ENCODE peak calls at places on chromosomes 1 and 21, in five cellular contexts. One of them, this sample, is unnamed. For H3F3A, the result is how much of the 10 kb centered on the place peaks cover.

GRCh38 chr1:78401148-78401547 is 89.6 kb upstream of the PTGFR start:
- DNase-seq in PC-3: peak
- DNase-seq in neural progenitor cell: no peak
- DNase-seq in GM23248: no peak
- DNase-seq in GM23338: no peak
- DNase-seq in this sample: no peak

GRCh38 chr1:43077273-43077672 is 94.8 kb downstream of the EBNA1BP2 start:
- DNase-seq in GM23248: no peak
- DNase-seq in PC-3: no peak
- DNase-seq in GM23338: peak
- DNase-seq in neural progenitor cell: peak
- DNase-seq in this sample: no peak

GRCh38 chr1:239233626-239234025 is 152.7 kb upstream of the CHRM3 start:
- DNase-seq in GM23338: peak
- DNase-seq in GM23248: no peak
- DNase-seq in neural progenitor cell: no peak
- DNase-seq in PC-3: no peak
- DNase-seq in this sample: no peak

GRCh38 chr1:14314032-14314431 is 284.5 kb upstream of the KAZN start:
- DNase-seq in GM23248: no peak
- DNase-seq in PC-3: no peak
- DNase-seq in neural progenitor cell: no peak
- DNase-seq in GM23338: no peak
- DNase-seq in this sample: no peak

GRCh38 chr1:12745126-12745991 is 641 bp upstream of the CFAP107 start:
- DNase-seq in GM23248: peak
- DNase-seq in GM23338: no peak
- DNase-seq in PC-3: no peak
- DNase-seq in neural progenitor cell: no peak
- DNase-seq in this sample: no peak

GRCh38 chr1:60886793-60887331 is 195.5 kb upstream of the NFIA start:
- DNase-seq in neural progenitor cell: peak
- DNase-seq in GM23248: no peak
- DNase-seq in PC-3: no peak
- DNase-seq in GM23338: peak
- DNase-seq in this sample: no peak

GRCh38 chr1:219173758-219174671 is at the start of gene LYPLAL1:
- DNase-seq in neural progenitor cell: peak
- DNase-seq in PC-3: peak
- DNase-seq in GM23248: peak
- DNase-seq in GM23338: peak
- DNase-seq in this sample: peak

GRCh38 chr1:196933531-196934189 is 9.9 kb upstream of the CFHR2 start:
- DNase-seq in PC-3: no peak
- DNase-seq in GM23338: peak
- DNase-seq in GM23248: no peak
- DNase-seq in neural progenitor cell: no peak
- DNase-seq in this sample: no peak

GRCh38 chr1:175935166-175935565 is 191.8 kb upstream of the TNR start:
- DNase-seq in GM23338: no peak
- DNase-seq in GM23248: no peak
- DNase-seq in PC-3: no peak
- DNase-seq in neural progenitor cell: no peak
- DNase-seq in this sample: no peak

GRCh38 chr1:173669491-173669941 is at the start of gene ANKRD45:
- DNase-seq in neural progenitor cell: peak
- DNase-seq in PC-3: no peak
- DNase-seq in GM23338: peak
- DNase-seq in GM23248: peak
- DNase-seq in this sample: no peak

GRCh38 chr1:184052194-184052559 is 647 bp downstream of the TSEN15 start:
- DNase-seq in PC-3: no peak
- DNase-seq in neural progenitor cell: no peak
- DNase-seq in GM23248: no peak
- DNase-seq in GM23338: no peak
- DNase-seq in this sample: no peak

GRCh38 chr1:43272161-43272560 is 2.4 kb downstream of the TMEM125 start:
- DNase-seq in GM23248: no peak
- DNase-seq in PC-3: no peak
- DNase-seq in neural progenitor cell: no peak
- DNase-seq in GM23338: no peak
- DNase-seq in this sample: no peak

GRCh38 chr1:235090406-235091069 is 38.1 kb downstream of the TOMM20 start:
- DNase-seq in GM23248: peak
- DNase-seq in PC-3: no peak
- DNase-seq in neural progenitor cell: peak
- DNase-seq in GM23338: peak
- DNase-seq in this sample: no peak

GRCh38 chr1:28971980-28972771 is 57.8 kb downstream of the EPB41 start:
- DNase-seq in PC-3: peak
- DNase-seq in GM23248: peak
- DNase-seq in GM23338: no peak
- DNase-seq in neural progenitor cell: no peak
- DNase-seq in this sample: no peak

GRCh38 chr1:114108741-114109255 is 44.9 kb downstream of the SYT6 start:
- DNase-seq in PC-3: no peak
- DNase-seq in GM23248: no peak
- DNase-seq in GM23338: no peak
- DNase-seq in neural progenitor cell: no peak
- DNase-seq in this sample: no peak

GRCh38 chr1:39102537-39103320 is 76.6 kb downstream of the NDUFS5 start:
- DNase-seq in GM23338: peak
- DNase-seq in neural progenitor cell: peak
- DNase-seq in GM23248: peak
- DNase-seq in PC-3: peak
- DNase-seq in this sample: peak

DNA sequence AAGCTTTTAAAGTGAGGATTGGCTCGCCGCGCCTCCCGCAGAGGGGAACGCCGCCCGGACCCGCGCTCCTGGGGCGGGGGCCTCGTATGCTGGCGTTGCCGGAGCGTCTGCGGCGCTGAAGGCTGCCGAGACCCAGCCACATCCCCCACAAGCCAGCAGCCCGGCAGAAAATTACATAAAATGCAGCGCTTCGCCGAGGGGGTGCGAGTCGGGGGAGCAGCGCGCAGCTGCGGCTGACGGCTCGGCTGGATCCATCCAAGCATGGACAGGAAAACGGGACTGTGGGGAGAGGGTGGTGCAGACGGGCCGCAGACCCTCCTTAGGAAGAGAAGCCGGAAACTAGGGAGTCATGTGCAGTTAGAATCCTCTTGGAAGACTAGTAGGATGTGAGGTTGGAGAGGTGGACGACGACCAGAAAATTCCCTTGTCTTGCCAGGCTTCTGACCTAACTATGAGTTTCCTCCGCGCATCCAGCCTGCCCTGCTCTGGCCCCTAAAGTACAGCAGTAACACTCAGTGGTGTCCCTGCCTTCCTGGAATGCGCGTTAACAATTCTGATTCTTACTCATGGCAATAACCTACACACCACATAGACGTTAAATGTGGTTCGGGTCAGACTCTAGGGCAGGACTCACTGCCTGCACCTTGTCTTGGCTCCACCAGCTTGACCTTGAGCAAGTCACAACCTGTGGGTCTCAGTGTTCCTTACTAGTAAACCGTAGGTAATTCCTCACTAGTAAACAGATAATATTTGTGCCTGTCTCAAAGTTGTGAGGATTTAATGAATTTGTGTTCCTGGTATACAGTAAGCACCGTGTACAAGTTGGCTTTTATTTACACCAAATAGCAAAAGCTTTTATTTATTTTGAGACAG is 959 bp upstream of the BRWD1 start:
- DNase-seq in PC-3: peak
- DNase-seq in GM23338: peak
- DNase-seq in neural progenitor cell: no peak
- DNase-seq in GM23248: peak
- DNase-seq in this sample: peak
- H3F3A ChIP-seq in PC-3: under half
- H3F3A ChIP-seq in GM23338: under half
- H3F3A ChIP-seq in neural progenitor cell: under half
- H3F3A ChIP-seq in GM23248: under half
- H3F3A ChIP-seq in this sample: under half

GRCh38 chr1:119004781-119005180 is 16.6 kb upstream of the TBX15 start:
- DNase-seq in GM23248: no peak
- DNase-seq in GM23338: no peak
- DNase-seq in neural progenitor cell: no peak
- DNase-seq in PC-3: no peak
- DNase-seq in this sample: no peak

GRCh38 chr1:119005870-119006405 is 17.8 kb upstream of the TBX15 start:
- DNase-seq in GM23338: no peak
- DNase-seq in GM23248: no peak
- DNase-seq in PC-3: no peak
- DNase-seq in neural progenitor cell: no peak
- DNase-seq in this sample: no peak

GRCh38 chr1:119001181-119002018 is 13.3 kb upstream of the TBX15 start:
- DNase-seq in PC-3: no peak
- DNase-seq in GM23338: peak
- DNase-seq in neural progenitor cell: peak
- DNase-seq in GM23248: peak
- DNase-seq in this sample: no peak

GRCh38 chr1:119004129-119004527 is 16.0 kb upstream of the TBX15 start:
- DNase-seq in neural progenitor cell: no peak
- DNase-seq in GM23338: no peak
- DNase-seq in GM23248: no peak
- DNase-seq in PC-3: no peak
- DNase-seq in this sample: no peak

GRCh38 chr1:119003413-119004128 is 15.4 kb upstream of the TBX15 start:
- DNase-seq in PC-3: no peak
- DNase-seq in neural progenitor cell: no peak
- DNase-seq in GM23338: no peak
- DNase-seq in GM23248: no peak
- DNase-seq in this sample: no peak
- TF ChIP-seq EZH2 in PC-3: no peak
- TF ChIP-seq EZH2 in neural progenitor cell: no peak
- TF ChIP-seq EZH2 in GM23338: peak
- TF ChIP-seq EZH2 in GM23248: no peak
- TF ChIP-seq EZH2 in this sample: no peak

GRCh38 chr1:225508538-225509375 is 80.9 kb upstream of the LBR start:
- DNase-seq in PC-3: peak
- DNase-seq in GM23338: peak
- DNase-seq in GM23248: peak
- DNase-seq in neural progenitor cell: peak
- DNase-seq in this sample: no peak
- H3F3A ChIP-seq in PC-3: under half
- H3F3A ChIP-seq in GM23338: under half
- H3F3A ChIP-seq in GM23248: under half
- H3F3A ChIP-seq in neural progenitor cell: half or more
- H3F3A ChIP-seq in this sample: under half

GRCh38 chr1:157279157-157280140 is 141.3 kb upstream of the ETV3 start:
- DNase-seq in PC-3: no peak
- DNase-seq in neural progenitor cell: no peak
- DNase-seq in GM23248: no peak
- DNase-seq in GM23338: peak
- DNase-seq in this sample: no peak
- TF ChIP-seq EZH2 in PC-3: no peak
- TF ChIP-seq EZH2 in neural progenitor cell: no peak
- TF ChIP-seq EZH2 in GM23248: no peak
- TF ChIP-seq EZH2 in GM23338: no peak
- TF ChIP-seq EZH2 in this sample: no peak

GRCh38 chr1:157697781-157698569 is 2.6 kb downstream of the FCRL3 start:
- DNase-seq in GM23248: no peak
- DNase-seq in neural progenitor cell: no peak
- DNase-seq in GM23338: peak
- DNase-seq in PC-3: no peak
- DNase-seq in this sample: peak
- H3F3A ChIP-seq in GM23248: under half
- H3F3A ChIP-seq in neural progenitor cell: under half
- H3F3A ChIP-seq in GM23338: under half
- H3F3A ChIP-seq in PC-3: under half
- H3F3A ChIP-seq in this sample: under half

GRCh38 chr1:9087411-9087810 is 18.0 kb upstream of the SLC2A5 start:
- DNase-seq in GM23248: no peak
- DNase-seq in PC-3: no peak
- DNase-seq in GM23338: no peak
- DNase-seq in neural progenitor cell: no peak
- DNase-seq in this sample: no peak

GRCh38 chr1:9086060-9086459 is 16.6 kb upstream of the SLC2A5 start:
- DNase-seq in GM23248: peak
- DNase-seq in PC-3: no peak
- DNase-seq in GM23338: no peak
- DNase-seq in neural progenitor cell: no peak
- DNase-seq in this sample: no peak

GRCh38 chr1:9086796-9087195 is 17.4 kb upstream of the SLC2A5 start:
- DNase-seq in GM23248: peak
- DNase-seq in neural progenitor cell: no peak
- DNase-seq in GM23338: no peak
- DNase-seq in PC-3: no peak
- DNase-seq in this sample: no peak

GRCh38 chr1:9085306-9085940 is 16.0 kb upstream of the SLC2A5 start:
- DNase-seq in PC-3: no peak
- DNase-seq in neural progenitor cell: no peak
- DNase-seq in GM23338: no peak
- DNase-seq in GM23248: peak
- DNase-seq in this sample: no peak

DNA sequence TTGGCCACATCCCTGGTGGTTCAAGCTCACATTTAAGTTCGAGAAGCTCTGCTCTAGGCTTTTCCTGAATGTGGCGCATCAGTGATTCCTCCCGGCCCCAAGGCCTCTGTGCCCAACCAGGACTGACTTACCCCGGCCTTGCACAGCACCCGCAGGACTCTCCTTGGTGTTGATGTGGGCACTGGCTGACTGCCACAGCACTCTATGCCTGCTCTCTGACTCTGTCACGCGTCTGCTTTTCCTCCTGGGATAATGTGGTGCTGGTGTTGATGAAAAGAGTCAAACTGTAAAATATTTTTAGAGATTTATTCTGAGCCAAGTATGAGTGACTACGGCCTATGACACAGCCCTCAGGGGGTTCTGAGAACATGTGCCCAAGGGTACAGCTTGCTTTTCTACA is 15.4 kb upstream of the SLC2A5 start:
- DNase-seq in neural progenitor cell: no peak
- DNase-seq in GM23338: no peak
- DNase-seq in PC-3: peak
- DNase-seq in GM23248: peak
- DNase-seq in this sample: no peak
- TF ChIP-seq EZH2 in neural progenitor cell: no peak
- TF ChIP-seq EZH2 in GM23338: no peak
- TF ChIP-seq EZH2 in PC-3: no peak
- TF ChIP-seq EZH2 in GM23248: no peak
- TF ChIP-seq EZH2 in this sample: no peak

GRCh38 chr1:155893389-155894142 is 17.6 kb downstream of the RIT1 start:
- DNase-seq in PC-3: peak
- DNase-seq in GM23248: peak
- DNase-seq in neural progenitor cell: no peak
- DNase-seq in GM23338: no peak
- DNase-seq in this sample: peak
- H3F3A ChIP-seq in PC-3: under half
- H3F3A ChIP-seq in GM23248: half or more
- H3F3A ChIP-seq in neural progenitor cell: under half
- H3F3A ChIP-seq in GM23338: under half
- H3F3A ChIP-seq in this sample: under half

This sample was measured in MM.1S.